ENCODE peak calls at places on chromosomes 3 and 15, in ten cellular contexts. One of them, this sample, is unnamed.

GRCh38 chr3:81485444-81485865 is 276.0 kb downstream of the GBE1 start:
- DNase-seq in left ventricle myocardium inferior: no peak
- DNase-seq in RKO: peak; percentile 25
- DNase-seq in skeletal muscle cell: peak; percentile 67
- DNase-seq in NAMALWA: peak; percentile 6
- DNase-seq in germinal center: no peak
- DNase-seq in HT-29: no peak
- DNase-seq in kidney: no peak
- DNase-seq in GM12878: peak; percentile 38
- DNase-seq in effector memory CD4-positive, alpha-beta T cell: no peak
- DNase-seq in this sample: no peak

GRCh38 chr3:43747641-43748040 is 56.9 kb downstream of the ABHD5 start:
- DNase-seq in left ventricle myocardium inferior: no peak
- DNase-seq in RKO: no peak
- DNase-seq in skeletal muscle cell: no peak
- DNase-seq in NAMALWA: no peak
- DNase-seq in germinal center: no peak
- DNase-seq in HT-29: no peak
- DNase-seq in kidney: no peak
- DNase-seq in GM12878: no peak
- DNase-seq in effector memory CD4-positive, alpha-beta T cell: no peak
- DNase-seq in this sample: no peak

GRCh38 chr15:67678948-67679347 is 136.4 kb downstream of the MAP2K5 start:
- DNase-seq in left ventricle myocardium inferior: no peak
- DNase-seq in RKO: no peak
- DNase-seq in skeletal muscle cell: no peak
- DNase-seq in NAMALWA: no peak
- DNase-seq in germinal center: no peak
- DNase-seq in HT-29: no peak
- DNase-seq in kidney: peak; percentile 50
- DNase-seq in GM12878: no peak
- DNase-seq in effector memory CD4-positive, alpha-beta T cell: no peak
- DNase-seq in this sample: no peak

GRCh38 chr3:154904328-154904727 is 175.8 kb upstream of the MME start:
- DNase-seq in left ventricle myocardium inferior: no peak
- DNase-seq in RKO: peak; percentile 22
- DNase-seq in skeletal muscle cell: no peak
- DNase-seq in NAMALWA: peak; percentile 84
- DNase-seq in germinal center: peak; percentile 53
- DNase-seq in HT-29: peak; percentile 52
- DNase-seq in kidney: no peak
- DNase-seq in GM12878: no peak
- DNase-seq in effector memory CD4-positive, alpha-beta T cell: no peak
- DNase-seq in this sample: no peak

GRCh38 chr3:30628931-30629590 is 22.7 kb downstream of the TGFBR2 start:
- DNase-seq in left ventricle myocardium inferior: no peak
- DNase-seq in RKO: no peak
- DNase-seq in skeletal muscle cell: no peak
- DNase-seq in NAMALWA: no peak
- DNase-seq in germinal center: no peak
- DNase-seq in HT-29: no peak
- DNase-seq in kidney: no peak
- DNase-seq in GM12878: no peak
- DNase-seq in effector memory CD4-positive, alpha-beta T cell: no peak
- DNase-seq in this sample: no peak

GRCh38 chr3:147113293-147114045 is 292.9 kb downstream of the ZIC4 start:
- DNase-seq in left ventricle myocardium inferior: no peak
- DNase-seq in RKO: peak; percentile 60
- DNase-seq in skeletal muscle cell: peak; percentile 85
- DNase-seq in NAMALWA: no peak
- DNase-seq in germinal center: no peak
- DNase-seq in HT-29: no peak
- DNase-seq in kidney: no peak
- DNase-seq in GM12878: no peak
- DNase-seq in effector memory CD4-positive, alpha-beta T cell: no peak
- DNase-seq in this sample: no peak

GRCh38 chr15:57948554-57949289 is 116.8 kb downstream of the ALDH1A2 start:
- DNase-seq in left ventricle myocardium inferior: no peak
- DNase-seq in RKO: no peak
- DNase-seq in skeletal muscle cell: no peak
- DNase-seq in NAMALWA: no peak
- DNase-seq in germinal center: no peak
- DNase-seq in HT-29: no peak
- DNase-seq in kidney: no peak
- DNase-seq in GM12878: no peak
- DNase-seq in effector memory CD4-positive, alpha-beta T cell: no peak
- DNase-seq in this sample: no peak

GRCh38 chr3:175386630-175387029 is 527.5 kb downstream of the NAALADL2 start:
- DNase-seq in left ventricle myocardium inferior: no peak
- DNase-seq in RKO: peak; percentile 80
- DNase-seq in skeletal muscle cell: peak; percentile 79
- DNase-seq in NAMALWA: no peak
- DNase-seq in germinal center: no peak
- DNase-seq in HT-29: no peak
- DNase-seq in kidney: no peak
- DNase-seq in GM12878: no peak
- DNase-seq in effector memory CD4-positive, alpha-beta T cell: no peak
- DNase-seq in this sample: no peak

GRCh38 chr15:70299931-70300858 is 202.5 kb upstream of the TLE3 start:
- DNase-seq in left ventricle myocardium inferior: no peak
- DNase-seq in RKO: no peak
- DNase-seq in skeletal muscle cell: no peak
- DNase-seq in NAMALWA: no peak
- DNase-seq in germinal center: peak; percentile 58
- DNase-seq in HT-29: no peak
- DNase-seq in kidney: no peak
- DNase-seq in GM12878: peak; percentile 78
- DNase-seq in effector memory CD4-positive, alpha-beta T cell: peak; percentile 57
- DNase-seq in this sample: no peak

GRCh38 chr15:41904487-41905359 is 10.9 kb upstream of the SPTBN5 start:
- DNase-seq in left ventricle myocardium inferior: peak; percentile 61
- DNase-seq in RKO: peak; percentile 74
- DNase-seq in skeletal muscle cell: no peak
- DNase-seq in NAMALWA: peak; percentile 83
- DNase-seq in germinal center: peak; percentile 86
- DNase-seq in HT-29: peak; percentile 91
- DNase-seq in kidney: no peak
- DNase-seq in GM12878: peak; percentile 21
- DNase-seq in effector memory CD4-positive, alpha-beta T cell: peak; percentile 51
- DNase-seq in this sample: peak; percentile 37

GRCh38 chr3:138775254-138775595 is 59.5 kb downstream of the PIK3CB start:
- DNase-seq in left ventricle myocardium inferior: no peak
- DNase-seq in RKO: no peak
- DNase-seq in skeletal muscle cell: no peak
- DNase-seq in NAMALWA: no peak
- DNase-seq in germinal center: no peak
- DNase-seq in HT-29: no peak
- DNase-seq in kidney: no peak
- DNase-seq in GM12878: no peak
- DNase-seq in effector memory CD4-positive, alpha-beta T cell: no peak
- DNase-seq in this sample: no peak

GRCh38 chr3:161177996-161178395 is 43.1 kb upstream of the NMD3 start:
- DNase-seq in left ventricle myocardium inferior: no peak
- DNase-seq in RKO: no peak
- DNase-seq in skeletal muscle cell: no peak
- DNase-seq in NAMALWA: no peak
- DNase-seq in germinal center: no peak
- DNase-seq in HT-29: no peak
- DNase-seq in kidney: no peak
- DNase-seq in GM12878: no peak
- DNase-seq in effector memory CD4-positive, alpha-beta T cell: no peak
- DNase-seq in this sample: no peak

GRCh38 chr15:81301815-81302399 is 22.0 kb downstream of the STARD5 start:
- DNase-seq in left ventricle myocardium inferior: no peak
- DNase-seq in RKO: no peak
- DNase-seq in skeletal muscle cell: no peak
- DNase-seq in NAMALWA: peak; percentile 51
- DNase-seq in germinal center: peak; percentile 64
- DNase-seq in HT-29: no peak
- DNase-seq in kidney: no peak
- DNase-seq in GM12878: peak; percentile 80
- DNase-seq in effector memory CD4-positive, alpha-beta T cell: no peak
- DNase-seq in this sample: no peak

GRCh38 chr15:75065467-75065850 is 42.1 kb downstream of the PPCDC start:
- DNase-seq in left ventricle myocardium inferior: no peak
- DNase-seq in RKO: no peak
- DNase-seq in skeletal muscle cell: no peak
- DNase-seq in NAMALWA: no peak
- DNase-seq in germinal center: no peak
- DNase-seq in HT-29: no peak
- DNase-seq in kidney: no peak
- DNase-seq in GM12878: no peak
- DNase-seq in effector memory CD4-positive, alpha-beta T cell: no peak
- DNase-seq in this sample: no peak

GRCh38 chr3:73511555-73511954 is 113.2 kb downstream of the PDZRN3 start:
- DNase-seq in left ventricle myocardium inferior: no peak
- DNase-seq in RKO: no peak
- DNase-seq in skeletal muscle cell: no peak
- DNase-seq in NAMALWA: no peak
- DNase-seq in germinal center: no peak
- DNase-seq in HT-29: no peak
- DNase-seq in kidney: no peak
- DNase-seq in GM12878: no peak
- DNase-seq in effector memory CD4-positive, alpha-beta T cell: no peak
- DNase-seq in this sample: no peak

GRCh38 chr15:70376031-70376928 is 278.6 kb upstream of the TLE3 start:
- DNase-seq in left ventricle myocardium inferior: no peak
- DNase-seq in RKO: no peak
- DNase-seq in skeletal muscle cell: no peak
- DNase-seq in NAMALWA: no peak
- DNase-seq in germinal center: no peak
- DNase-seq in HT-29: no peak
- DNase-seq in kidney: no peak
- DNase-seq in GM12878: no peak
- DNase-seq in effector memory CD4-positive, alpha-beta T cell: no peak
- DNase-seq in this sample: no peak

GRCh38 chr3:136171097-136171542 is 25.0 kb downstream of the MSL2 start:
- DNase-seq in left ventricle myocardium inferior: no peak
- DNase-seq in RKO: peak; percentile 40
- DNase-seq in skeletal muscle cell: no peak
- DNase-seq in NAMALWA: no peak
- DNase-seq in germinal center: no peak
- DNase-seq in HT-29: no peak
- DNase-seq in kidney: no peak
- DNase-seq in GM12878: no peak
- DNase-seq in effector memory CD4-positive, alpha-beta T cell: no peak
- DNase-seq in this sample: no peak

GRCh38 chr3:4174760-4175159 is 128.4 kb upstream of the SETMAR start:
- DNase-seq in left ventricle myocardium inferior: no peak
- DNase-seq in RKO: no peak
- DNase-seq in skeletal muscle cell: no peak
- DNase-seq in NAMALWA: no peak
- DNase-seq in germinal center: no peak
- DNase-seq in HT-29: no peak
- DNase-seq in kidney: peak; percentile 41
- DNase-seq in GM12878: no peak
- DNase-seq in effector memory CD4-positive, alpha-beta T cell: no peak
- DNase-seq in this sample: no peak

GRCh38 chr3:141421639-141422319 is 53.5 kb downstream of the ZBTB38 start:
- DNase-seq in left ventricle myocardium inferior: no peak
- DNase-seq in RKO: no peak
- DNase-seq in skeletal muscle cell: no peak
- DNase-seq in NAMALWA: no peak
- DNase-seq in germinal center: no peak
- DNase-seq in HT-29: no peak
- DNase-seq in kidney: no peak
- DNase-seq in GM12878: no peak
- DNase-seq in effector memory CD4-positive, alpha-beta T cell: no peak
- DNase-seq in this sample: no peak

GRCh38 chr15:101113114-101114005 is 138.5 kb downstream of the CHSY1 start:
- DNase-seq in left ventricle myocardium inferior: no peak
- DNase-seq in RKO: no peak
- DNase-seq in skeletal muscle cell: no peak
- DNase-seq in NAMALWA: no peak
- DNase-seq in germinal center: no peak
- DNase-seq in HT-29: no peak
- DNase-seq in kidney: no peak
- DNase-seq in GM12878: no peak
- DNase-seq in effector memory CD4-positive, alpha-beta T cell: no peak
- DNase-seq in this sample: no peak

GRCh38 chr3:46484911-46485696 is 12.7 kb upstream of the RTP3 start:
- DNase-seq in left ventricle myocardium inferior: no peak
- DNase-seq in RKO: no peak
- DNase-seq in skeletal muscle cell: no peak
- DNase-seq in NAMALWA: no peak
- DNase-seq in germinal center: no peak
- DNase-seq in HT-29: peak; percentile 33
- DNase-seq in kidney: peak; percentile 94
- DNase-seq in GM12878: no peak
- DNase-seq in effector memory CD4-positive, alpha-beta T cell: no peak
- DNase-seq in this sample: no peak

GRCh38 chr15:83889995-83890394 is 236.1 kb downstream of the ADAMTSL3 start:
- DNase-seq in left ventricle myocardium inferior: no peak
- DNase-seq in RKO: no peak
- DNase-seq in skeletal muscle cell: no peak
- DNase-seq in NAMALWA: no peak
- DNase-seq in germinal center: no peak
- DNase-seq in HT-29: no peak
- DNase-seq in kidney: no peak
- DNase-seq in GM12878: no peak
- DNase-seq in effector memory CD4-positive, alpha-beta T cell: no peak
- DNase-seq in this sample: no peak

GRCh38 chr3:147392083-147392916 is 14.0 kb downstream of the ZIC4 start:
- DNase-seq in left ventricle myocardium inferior: no peak
- DNase-seq in RKO: no peak
- DNase-seq in skeletal muscle cell: peak; percentile 15
- DNase-seq in NAMALWA: no peak
- DNase-seq in germinal center: no peak
- DNase-seq in HT-29: no peak
- DNase-seq in kidney: no peak
- DNase-seq in GM12878: no peak
- DNase-seq in effector memory CD4-positive, alpha-beta T cell: no peak
- DNase-seq in this sample: peak; percentile 74

GRCh38 chr3:16286672-16287604 is 21.9 kb downstream of the OXNAD1 start:
- DNase-seq in left ventricle myocardium inferior: no peak
- DNase-seq in RKO: no peak
- DNase-seq in skeletal muscle cell: no peak
- DNase-seq in NAMALWA: no peak
- DNase-seq in germinal center: peak; percentile 33
- DNase-seq in HT-29: no peak
- DNase-seq in kidney: no peak
- DNase-seq in GM12878: no peak
- DNase-seq in effector memory CD4-positive, alpha-beta T cell: no peak
- DNase-seq in this sample: no peak

GRCh38 chr3:48273594-48274211 is 32.8 kb downstream of the ZNF589 start:
- DNase-seq in left ventricle myocardium inferior: no peak
- DNase-seq in RKO: peak; percentile 53
- DNase-seq in skeletal muscle cell: peak; percentile 11
- DNase-seq in NAMALWA: peak; percentile 63
- DNase-seq in germinal center: peak; percentile 70
- DNase-seq in HT-29: peak; percentile 71
- DNase-seq in kidney: no peak
- DNase-seq in GM12878: peak; percentile 30
- DNase-seq in effector memory CD4-positive, alpha-beta T cell: peak; percentile 22
- DNase-seq in this sample: no peak

GRCh38 chr3:98529856-98530459 is 1.8 kb upstream of the GPR15 start:
- DNase-seq in left ventricle myocardium inferior: no peak
- DNase-seq in RKO: no peak
- DNase-seq in skeletal muscle cell: no peak
- DNase-seq in NAMALWA: no peak
- DNase-seq in germinal center: no peak
- DNase-seq in HT-29: no peak
- DNase-seq in kidney: no peak
- DNase-seq in GM12878: no peak
- DNase-seq in effector memory CD4-positive, alpha-beta T cell: no peak
- DNase-seq in this sample: no peak